ENCODE peak calls at places on chromosomes 16 and 17, in six cellular contexts. A, W, L, F, S and J are unnamed samples.

GRCh38 chr17:51683291-51683690 is 422.9 kb downstream of the UTP18 start:
- DNase-seq in A (no peak), W (no peak), L (no peak), F (no peak), S (no peak), J (no peak)

GRCh38 chr17:57935833-57936807 is 19.1 kb downstream of the CUEDC1 start:
- DNase-seq in A (no peak), W (no peak), L (no peak), F (no peak), S (peak), J (no peak)

GRCh38 chr16:89922884-89923639 is at the start of gene TUBB3:
- DNase-seq in A (peak), W (no peak), L (no peak), F (peak), S (peak), J (peak)

GRCh38 chr16:49280022-49280741 is 1.5 kb downstream of the CBLN1 start:
- DNase-seq in A (peak), W (peak), L (no peak), F (no peak), S (peak), J (no peak)

GRCh38 chr16:2429037-2429770 is at the start of gene CCNF:
- DNase-seq in A (peak), W (peak), L (peak), F (peak), S (peak), J (peak)

GRCh38 chr17:45129426-45129939 is 2.8 kb downstream of the PLCD3 start:
- DNase-seq in A (peak), W (no peak), L (no peak), F (no peak), S (no peak), J (no peak)

GRCh38 chr17:40076101-40076498 is 13.3 kb downstream of the THRA start:
- DNase-seq in A (no peak), W (no peak), L (no peak), F (no peak), S (no peak), J (no peak)

GRCh38 chr16:74291176-74291575 is 5.4 kb upstream of the PSMD7 start:
- DNase-seq in A (no peak), W (no peak), L (no peak), F (no peak), S (no peak), J (no peak)

GRCh38 chr17:16478693-16479092 is 13.3 kb downstream of the LRRC75A start:
- DNase-seq in A (no peak), W (no peak), L (no peak), F (no peak), S (no peak), J (no peak)

GRCh38 chr17:3557768-3558583 is at the start of gene TRPV3:
- DNase-seq in A (no peak), W (no peak), L (no peak), F (no peak), S (no peak), J (peak)

GRCh38 chr16:55444754-55445485 is 34.1 kb upstream of the MMP2 start:
- DNase-seq in A (no peak), W (no peak), L (no peak), F (no peak), S (peak), J (no peak)

GRCh38 chr17:8225813-8226535 is 15.6 kb upstream of the AURKB start:
- DNase-seq in A (no peak), W (no peak), L (peak), F (no peak), S (peak), J (peak)

GRCh38 chr16:10027553-10027952 is 154.7 kb downstream of the GRIN2A start:
- DNase-seq in A (no peak), W (no peak), L (no peak), F (no peak), S (no peak), J (no peak)

GRCh38 chr16:30557950-30558788 is at the start of gene ZNF764:
- DNase-seq in A (peak), W (peak), L (peak), F (peak), S (peak), J (peak)

GRCh38 chr16:71727545-71728324 is 3.2 kb upstream of the PHLPP2 start:
- DNase-seq in A (no peak), W (no peak), L (no peak), F (no peak), S (peak), J (peak)

GRCh38 chr16:89633064-89633631 is 19.7 kb downstream of the DPEP1 start:
- DNase-seq in A (no peak), W (no peak), L (no peak), F (no peak), S (no peak), J (no peak)

GRCh38 chr17:7988750-7989178 is 13.7 kb upstream of the GUCY2D start:
- DNase-seq in A (peak), W (no peak), L (peak), F (peak), S (peak), J (peak)

GRCh38 chr17:39929657-39930407 is 2.3 kb downstream of the LRRC3C start:
- DNase-seq in A (no peak), W (no peak), L (no peak), F (no peak), S (no peak), J (no peak)

GRCh38 chr16:3876695-3877094 is 3.8 kb downstream of the CREBBP start:
- DNase-seq in A (no peak), W (no peak), L (no peak), F (no peak), S (no peak), J (no peak)

GRCh38 chr17:33142703-33143299 is 150.3 kb downstream of the ASIC2 start:
- DNase-seq in A (no peak), W (no peak), L (no peak), F (no peak), S (peak), J (peak)

GRCh38 chr17:73493212-73493814 is 150.9 kb downstream of the SDK2 start:
- DNase-seq in A (no peak), W (no peak), L (no peak), F (no peak), S (no peak), J (no peak)

GRCh38 chr16:35692824-35693223 is 2233.4 kb downstream of the TP53TG3F start:
- DNase-seq in A (no peak), W (no peak), L (no peak), F (no peak), S (no peak), J (no peak)

GRCh38 chr16:87582221-87582965 is 19.9 kb upstream of the JPH3 start:
- DNase-seq in A (peak), W (no peak), L (no peak), F (no peak), S (no peak), J (no peak)

GRCh38 chr16:76176153-76176552 is 101.0 kb upstream of the CNTNAP4 start:
- DNase-seq in A (no peak), W (no peak), L (no peak), F (no peak), S (no peak), J (peak)

GRCh38 chr17:42536372-42537155 is 523 bp downstream of the NAGLU start:
- DNase-seq in A (peak), W (peak), L (peak), F (peak), S (peak), J (peak)

GRCh38 chr16:72958522-72959076 is 89.3 kb downstream of the ZFHX3 start:
- DNase-seq in A (no peak), W (no peak), L (no peak), F (no peak), S (no peak), J (no peak)

GRCh38 chr17:62164712-62165377 is 99.8 kb upstream of the MED13 start:
- DNase-seq in A (no peak), W (no peak), L (no peak), F (no peak), S (no peak), J (no peak)

GRCh38 chr16:86761117-86761971 is 183.0 kb downstream of the FOXL1 start:
- DNase-seq in A (peak), W (peak), L (no peak), F (no peak), S (peak), J (peak)